ENCODE peak calls at places on chromosomes 2 and 18, in four cellular contexts. One of them, this sample, is unnamed.
A peak's percentile ranks its signal among the peaks of the same experiment; 100 is the strongest.

GRCh38 chr2:46286715-46287114 is 10.5 kb upstream of the EPAS1 start:
- DNase-seq in HepG2: no peak
- DNase-seq in GM12878: no peak
- DNase-seq in K562: no peak
- DNase-seq in this sample: no peak

GRCh38 chr2:113273031-113273551 is 5.6 kb downstream of the PAX8 start:
- DNase-seq in HepG2: peak; percentile 28
- DNase-seq in GM12878: no peak
- DNase-seq in K562: no peak
- DNase-seq in this sample: peak; percentile 70

GRCh38 chr2:65165595-65165994 is 35.7 kb upstream of the RAB1A start:
- DNase-seq in HepG2: no peak
- DNase-seq in GM12878: no peak
- DNase-seq in K562: no peak
- DNase-seq in this sample: no peak

GRCh38 chr2:109530712-109531111 is 83.1 kb downstream of the SEPTIN10 start:
- DNase-seq in HepG2: no peak
- DNase-seq in GM12878: no peak
- DNase-seq in K562: no peak
- DNase-seq in this sample: no peak

GRCh38 chr2:55430536-55430935 is 10.9 kb upstream of the CCDC88A start:
- DNase-seq in HepG2: no peak
- DNase-seq in GM12878: no peak
- DNase-seq in K562: no peak
- DNase-seq in this sample: no peak

GRCh38 chr18:8084160-8084559 is 517.0 kb downstream of the PTPRM start:
- DNase-seq in HepG2: peak; percentile 28
- DNase-seq in GM12878: no peak
- DNase-seq in K562: peak; percentile 39
- DNase-seq in this sample: peak; percentile 43

GRCh38 chr2:147425437-147426038 is 419.3 kb upstream of the ACVR2A start:
- DNase-seq in HepG2: no peak
- DNase-seq in GM12878: no peak
- DNase-seq in K562: no peak
- DNase-seq in this sample: no peak

GRCh38 chr2:12514631-12515437 is 201.9 kb upstream of the TRIB2 start:
- DNase-seq in HepG2: peak; percentile 86
- DNase-seq in GM12878: no peak
- DNase-seq in K562: no peak
- DNase-seq in this sample: no peak

GRCh38 chr2:112701092-112701491 is 19.7 kb upstream of the NT5DC4 start:
- DNase-seq in HepG2: no peak
- DNase-seq in GM12878: no peak
- DNase-seq in K562: no peak
- DNase-seq in this sample: no peak

GRCh38 chr2:39851691-39852110 is 72.6 kb upstream of the THUMPD2 start:
- DNase-seq in HepG2: no peak
- DNase-seq in GM12878: no peak
- DNase-seq in K562: no peak
- DNase-seq in this sample: no peak

GRCh38 chr18:6022089-6022444 is 126.7 kb upstream of the TMEM200C start:
- DNase-seq in HepG2: no peak
- DNase-seq in GM12878: no peak
- DNase-seq in K562: no peak
- DNase-seq in this sample: no peak

GRCh38 chr2:56534321-56534720 is 350.5 kb downstream of the CCDC85A start:
- DNase-seq in HepG2: no peak
- DNase-seq in GM12878: no peak
- DNase-seq in K562: no peak
- DNase-seq in this sample: no peak

GRCh38 chr2:54903736-54904554 is 146.3 kb downstream of the RTN4 start:
- DNase-seq in HepG2: no peak
- DNase-seq in GM12878: no peak
- DNase-seq in K562: no peak
- DNase-seq in this sample: peak; percentile 33

GRCh38 chr2:210225461-210225798 is 183 bp upstream of the ACADL start:
- DNase-seq in HepG2: no peak
- DNase-seq in GM12878: no peak
- DNase-seq in K562: no peak
- DNase-seq in this sample: no peak

GRCh38 chr2:199862779-199863178 is 11.8 kb upstream of the FTCDNL1 start:
- DNase-seq in HepG2: no peak
- DNase-seq in GM12878: no peak
- DNase-seq in K562: no peak
- DNase-seq in this sample: no peak

GRCh38 chr2:95057535-95058453 is 32.3 kb downstream of the MAL start:
- DNase-seq in HepG2: peak; percentile 80
- DNase-seq in GM12878: no peak
- DNase-seq in K562: no peak
- DNase-seq in this sample: no peak

DNA sequence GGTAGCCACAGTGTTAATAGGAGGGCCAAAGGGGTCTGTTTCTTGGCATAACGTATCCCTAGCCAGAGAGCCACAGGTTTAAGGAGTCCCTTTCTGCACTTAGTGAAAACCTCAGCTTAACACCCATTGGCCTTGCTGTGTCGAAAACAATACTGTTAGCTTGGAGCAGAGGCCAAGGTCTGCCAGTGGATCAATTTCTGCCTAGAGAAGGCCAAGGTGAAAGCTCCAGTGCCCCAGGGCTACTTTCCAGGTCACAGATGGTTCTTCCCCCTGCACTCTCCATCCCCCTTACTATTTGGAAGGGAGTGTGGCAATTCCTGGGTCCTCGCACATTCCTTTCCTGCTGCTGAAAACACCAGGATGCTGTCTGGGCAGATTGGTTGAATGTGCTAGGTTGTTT is 74.8 kb upstream of the TNP1 start:
- DNase-seq in HepG2: no peak
- DNase-seq in GM12878: no peak
- DNase-seq in K562: no peak
- DNase-seq in this sample: no peak
- TF ChIP-seq FOXM1 in HepG2: no peak
- TF ChIP-seq FOXM1 in GM12878: no peak
- TF ChIP-seq FOXM1 in K562: no peak
- TF ChIP-seq FOXM1 in this sample: no peak

DNA sequence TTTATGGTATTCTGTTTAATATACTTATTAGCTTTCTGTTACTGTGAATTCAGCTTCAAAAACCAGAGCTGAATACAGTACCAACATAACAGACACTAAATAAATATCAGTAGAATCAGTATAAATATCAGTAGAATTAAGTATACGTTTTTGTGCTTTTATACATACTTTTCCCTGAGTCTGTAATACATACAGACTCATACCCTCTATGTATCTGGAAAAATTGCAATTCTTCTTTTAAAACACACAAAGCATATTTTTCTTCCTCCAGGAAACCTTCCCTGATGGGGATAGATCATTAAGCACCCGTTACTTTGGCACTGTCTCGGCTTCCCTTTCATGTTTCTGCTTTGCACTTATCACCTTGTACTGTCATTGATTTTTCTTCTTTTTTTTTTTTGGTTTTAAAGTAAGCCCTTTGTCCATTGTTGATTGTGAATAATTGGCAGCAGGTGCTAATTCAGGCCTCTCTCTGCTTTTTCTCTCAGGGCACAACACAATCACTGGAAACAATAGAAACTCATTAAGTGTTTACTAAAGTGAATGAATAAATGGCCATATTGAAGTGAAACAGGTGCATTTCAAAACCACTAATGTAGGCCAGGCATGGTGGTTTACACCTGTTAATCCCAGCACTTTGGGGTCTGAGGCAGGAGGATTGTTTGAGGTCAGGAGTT is 20.4 kb downstream of the SLC38A11 start:
- DNase-seq in HepG2: peak; percentile 63
- DNase-seq in GM12878: no peak
- DNase-seq in K562: no peak
- DNase-seq in this sample: no peak
- TF ChIP-seq FOXK2 in HepG2: peak; percentile 19
- TF ChIP-seq FOXK2 in GM12878: no peak
- TF ChIP-seq FOXK2 in K562: no peak
- TF ChIP-seq FOXK2 in this sample: no peak

GRCh38 chr2:219684721-219685689 is 57.6 kb downstream of the SLC4A3 start:
- DNase-seq in HepG2: peak; percentile 61
- DNase-seq in GM12878: peak; percentile 66
- DNase-seq in K562: peak; percentile 49
- DNase-seq in this sample: no peak

GRCh38 chr2:219676586-219676985 is 49.2 kb downstream of the SLC4A3 start:
- DNase-seq in HepG2: no peak
- DNase-seq in GM12878: no peak
- DNase-seq in K562: no peak
- DNase-seq in this sample: no peak

GRCh38 chr2:219679041-219679440 is 51.6 kb downstream of the SLC4A3 start:
- DNase-seq in HepG2: no peak
- DNase-seq in GM12878: no peak
- DNase-seq in K562: no peak
- DNase-seq in this sample: no peak

GRCh38 chr2:219679571-219679970 is 52.1 kb downstream of the SLC4A3 start:
- DNase-seq in HepG2: no peak
- DNase-seq in GM12878: no peak
- DNase-seq in K562: no peak
- DNase-seq in this sample: no peak

GRCh38 chr2:219681301-219682290 is 54.2 kb downstream of the SLC4A3 start:
- DNase-seq in HepG2: no peak
- DNase-seq in GM12878: no peak
- DNase-seq in K562: no peak
- DNase-seq in this sample: no peak
- TF ChIP-seq FOXM1 in HepG2: no peak
- TF ChIP-seq FOXM1 in GM12878: no peak
- TF ChIP-seq FOXM1 in K562: no peak
- TF ChIP-seq FOXM1 in this sample: no peak

GRCh38 chr2:172096661-172097547 is 5.8 kb downstream of the DLX2 start:
- DNase-seq in HepG2: no peak
- DNase-seq in GM12878: no peak
- DNase-seq in K562: no peak
- DNase-seq in this sample: no peak
- TF ChIP-seq FOXK2 in HepG2: no peak
- TF ChIP-seq FOXK2 in GM12878: no peak
- TF ChIP-seq FOXK2 in K562: no peak
- TF ChIP-seq FOXK2 in this sample: no peak